ENCODE peak calls at places on chromosomes 3 and 15, in ten cellular contexts. D is AG09319, R is BJ, K is epithelial cell of proximal tubule, T is ovary, P is AG08395, F is T-helper 9 cell, O is non-pigmented ciliary epithelial cell, Q is osteocyte, Z is GM03348. V is an unnamed sample.

GRCh38 chr3:65894679-65895078 is 144.0 kb downstream of the MAGI1 start:
- DNase-seq in D (peak), R (peak), K (no peak), T (no peak), P (peak), F (no peak), O (no peak), Q (no peak), Z (peak), V (peak)

GRCh38 chr3:64575211-64575844 is 112.5 kb downstream of the ADAMTS9 start:
- DNase-seq in D (no peak), R (no peak), K (no peak), T (no peak), P (peak), F (no peak), O (no peak), Q (no peak), Z (peak), V (peak)

GRCh38 chr3:114452176-114452744 is 158.4 kb downstream of the TIGIT start:
- DNase-seq in D (no peak), R (no peak), K (no peak), T (no peak), P (no peak), F (no peak), O (no peak), Q (no peak), Z (no peak), V (peak)

GRCh38 chr3:141276398-141276797 is 44.8 kb downstream of the PXYLP1 start:
- DNase-seq in D (no peak), R (no peak), K (no peak), T (no peak), P (no peak), F (no peak), O (no peak), Q (no peak), Z (no peak), V (peak)

GRCh38 chr3:11913316-11913715 is 66.6 kb upstream of the TAMM41 start:
- DNase-seq in D (no peak), R (no peak), K (no peak), T (no peak), P (no peak), F (no peak), O (no peak), Q (peak), Z (no peak), V (no peak)

GRCh38 chr3:127484601-127485388 is 105.7 kb downstream of the TPRA1 start:
- DNase-seq in D (no peak), R (no peak), K (no peak), T (no peak), P (peak), F (no peak), O (no peak), Q (peak), Z (peak), V (no peak)

GRCh38 chr15:41487376-41487775 is 6.3 kb upstream of the ITPKA start:
- DNase-seq in D (no peak), R (no peak), K (no peak), T (no peak), P (no peak), F (no peak), O (no peak), Q (no peak), Z (no peak), V (no peak)

GRCh38 chr3:182393830-182394367 is 399.4 kb upstream of the ATP11B start:
- DNase-seq in D (no peak), R (no peak), K (no peak), T (no peak), P (no peak), F (no peak), O (no peak), Q (no peak), Z (no peak), V (no peak)

GRCh38 chr3:55490194-55490913 is 3.2 kb upstream of the WNT5A start:
- DNase-seq in D (no peak), R (no peak), K (no peak), T (no peak), P (no peak), F (no peak), O (no peak), Q (no peak), Z (no peak), V (no peak)

GRCh38 chr3:181773921-181774320 is 62.2 kb downstream of the SOX2 start:
- DNase-seq in D (no peak), R (no peak), K (no peak), T (no peak), P (no peak), F (no peak), O (no peak), Q (no peak), Z (no peak), V (no peak)

GRCh38 chr3:117356296-117356695 is 646.7 kb downstream of the TUSC7 start:
- DNase-seq in D (no peak), R (no peak), K (no peak), T (no peak), P (no peak), F (no peak), O (no peak), Q (no peak), Z (no peak), V (no peak)

GRCh38 chr3:187072582-187072981 is 66.7 kb downstream of the RPL39L start:
- DNase-seq in D (no peak), R (no peak), K (no peak), T (no peak), P (no peak), F (no peak), O (no peak), Q (no peak), Z (no peak), V (no peak)

GRCh38 chr3:59780209-59780608 is 730.4 kb upstream of the CFAP20DC start:
- DNase-seq in D (no peak), R (no peak), K (no peak), T (no peak), P (no peak), F (no peak), O (no peak), Q (no peak), Z (no peak), V (no peak)

GRCh38 chr15:101068961-101069734 is 150.0 kb downstream of the LRRK1 start:
- DNase-seq in D (peak), R (no peak), K (no peak), T (peak), P (peak), F (no peak), O (no peak), Q (no peak), Z (no peak), V (peak)

GRCh38 chr3:185187391-185187790 is 34.5 kb upstream of the C3orf70 start:
- DNase-seq in D (no peak), R (no peak), K (no peak), T (no peak), P (no peak), F (no peak), O (no peak), Q (no peak), Z (no peak), V (no peak)

GRCh38 chr3:46411271-46411670 is 4.2 kb downstream of the CCRL2 start:
- DNase-seq in D (no peak), R (no peak), K (no peak), T (no peak), P (no peak), F (no peak), O (no peak), Q (no peak), Z (no peak), V (no peak)

GRCh38 chr15:90210593-90210992 is 9.5 kb downstream of the SEMA4B start:
- DNase-seq in D (no peak), R (no peak), K (no peak), T (no peak), P (no peak), F (no peak), O (no peak), Q (no peak), Z (no peak), V (no peak)

GRCh38 chr3:19711160-19711782 is 222.7 kb downstream of the EFHB start:
- DNase-seq in D (no peak), R (no peak), K (no peak), T (no peak), P (no peak), F (no peak), O (no peak), Q (no peak), Z (no peak), V (no peak)

GRCh38 chr3:105904251-105904650 is 35.4 kb upstream of the CBLB start:
- DNase-seq in D (no peak), R (no peak), K (no peak), T (no peak), P (peak), F (no peak), O (no peak), Q (no peak), Z (peak), V (no peak)

GRCh38 chr3:177377166-177377565 is 179.9 kb upstream of the TBL1XR1 start:
- DNase-seq in D (no peak), R (no peak), K (no peak), T (no peak), P (no peak), F (no peak), O (no peak), Q (no peak), Z (no peak), V (no peak)

GRCh38 chr15:46354443-46354842 is 719.6 kb downstream of the SQOR start:
- DNase-seq in D (no peak), R (no peak), K (no peak), T (no peak), P (no peak), F (no peak), O (no peak), Q (no peak), Z (no peak), V (no peak)

GRCh38 chr15:47997170-47997569 is 123.6 kb upstream of the SLC24A5 start:
- DNase-seq in D (no peak), R (no peak), K (no peak), T (no peak), P (no peak), F (no peak), O (no peak), Q (no peak), Z (no peak), V (no peak)

GRCh38 chr15:66879968-66880367 is 177.9 kb downstream of the SMAD6 start:
- DNase-seq in D (no peak), R (no peak), K (no peak), T (no peak), P (no peak), F (no peak), O (no peak), Q (no peak), Z (peak), V (no peak)

V was measured in fibroblast of villous mesenchyme.